ENCODE peak calls at places on chromosome 5, in ten cellular contexts. One of them, this sample, is unnamed. For H3K4me1, the result is how much of the 10 kb centered on the place peaks cover.

GRCh38 chr5:88942967-88943291 is 59.9 kb upstream of the MEF2C start:
- DNase-seq in endodermal cell: no peak
- DNase-seq in HAP-1: no peak
- DNase-seq in lung: no peak
- DNase-seq in stomach: no peak
- DNase-seq in fibroblast of lung: peak
- DNase-seq in cardiac muscle cell: no peak
- DNase-seq in GM23248: no peak
- DNase-seq in SK-N-SH: no peak
- DNase-seq in IMR-90: no peak
- DNase-seq in this sample: no peak

GRCh38 chr5:135203593-135204036 is 169.6 kb upstream of the PITX1 start:
- DNase-seq in endodermal cell: no peak
- DNase-seq in stomach: no peak
- DNase-seq in SK-N-SH: no peak
- DNase-seq in cardiac muscle cell: no peak
- DNase-seq in fibroblast of lung: no peak
- DNase-seq in HAP-1: no peak
- DNase-seq in GM23248: peak
- DNase-seq in IMR-90: no peak
- DNase-seq in lung: no peak
- DNase-seq in this sample: no peak

GRCh38 chr5:88768411-88768810 is 114.6 kb downstream of the MEF2C start:
- DNase-seq in HAP-1: no peak
- DNase-seq in IMR-90: no peak
- DNase-seq in stomach: no peak
- DNase-seq in SK-N-SH: no peak
- DNase-seq in cardiac muscle cell: no peak
- DNase-seq in lung: no peak
- DNase-seq in endodermal cell: no peak
- DNase-seq in GM23248: no peak
- DNase-seq in fibroblast of lung: no peak
- DNase-seq in this sample: no peak

GRCh38 chr5:7186818-7187217 is 209.1 kb upstream of the ADCY2 start:
- DNase-seq in cardiac muscle cell: no peak
- DNase-seq in SK-N-SH: no peak
- DNase-seq in HAP-1: no peak
- DNase-seq in fibroblast of lung: no peak
- DNase-seq in lung: no peak
- DNase-seq in IMR-90: no peak
- DNase-seq in GM23248: no peak
- DNase-seq in stomach: no peak
- DNase-seq in endodermal cell: no peak
- DNase-seq in this sample: no peak

GRCh38 chr5:55037046-55037771 is 13.2 kb downstream of the GZMK start:
- DNase-seq in SK-N-SH: no peak
- DNase-seq in lung: no peak
- DNase-seq in GM23248: peak
- DNase-seq in IMR-90: no peak
- DNase-seq in endodermal cell: peak
- DNase-seq in cardiac muscle cell: peak
- DNase-seq in stomach: no peak
- DNase-seq in HAP-1: no peak
- DNase-seq in fibroblast of lung: peak
- DNase-seq in this sample: peak

GRCh38 chr5:93572773-93573626 is 8.0 kb downstream of the NR2F1-AS1 start:
- DNase-seq in cardiac muscle cell: no peak
- DNase-seq in endodermal cell: peak
- DNase-seq in lung: no peak
- DNase-seq in IMR-90: no peak
- DNase-seq in stomach: no peak
- DNase-seq in SK-N-SH: no peak
- DNase-seq in GM23248: peak
- DNase-seq in fibroblast of lung: peak
- DNase-seq in HAP-1: no peak
- DNase-seq in this sample: no peak

GRCh38 chr5:113692466-113693204 is 179.1 kb downstream of the YTHDC2 start:
- DNase-seq in lung: no peak
- DNase-seq in endodermal cell: peak
- DNase-seq in GM23248: no peak
- DNase-seq in SK-N-SH: no peak
- DNase-seq in fibroblast of lung: no peak
- DNase-seq in stomach: no peak
- DNase-seq in IMR-90: no peak
- DNase-seq in cardiac muscle cell: peak
- DNase-seq in HAP-1: no peak
- DNase-seq in this sample: no peak

GRCh38 chr5:100647461-100648230 is 112.5 kb downstream of the FAM174A start:
- DNase-seq in SK-N-SH: no peak
- DNase-seq in GM23248: peak
- DNase-seq in fibroblast of lung: no peak
- DNase-seq in HAP-1: peak
- DNase-seq in lung: peak
- DNase-seq in cardiac muscle cell: peak
- DNase-seq in IMR-90: no peak
- DNase-seq in endodermal cell: no peak
- DNase-seq in stomach: peak
- DNase-seq in this sample: no peak

GRCh38 chr5:10632110-10632903 is 68.4 kb downstream of the ANKRD33B start:
- DNase-seq in lung: no peak
- DNase-seq in GM23248: no peak
- DNase-seq in endodermal cell: no peak
- DNase-seq in HAP-1: no peak
- DNase-seq in stomach: no peak
- DNase-seq in cardiac muscle cell: no peak
- DNase-seq in SK-N-SH: no peak
- DNase-seq in fibroblast of lung: peak
- DNase-seq in IMR-90: peak
- DNase-seq in this sample: no peak

GRCh38 chr5:150438873-150439546 is 10.5 kb downstream of the RPS14 start:
- DNase-seq in IMR-90: no peak
- DNase-seq in HAP-1: peak
- DNase-seq in stomach: no peak
- DNase-seq in lung: no peak
- DNase-seq in endodermal cell: peak
- DNase-seq in cardiac muscle cell: peak
- DNase-seq in fibroblast of lung: no peak
- DNase-seq in SK-N-SH: peak
- DNase-seq in GM23248: peak
- DNase-seq in this sample: no peak

GRCh38 chr5:128464596-128464995 is 73.4 kb downstream of the FBN2 start:
- DNase-seq in IMR-90: no peak
- DNase-seq in lung: no peak
- DNase-seq in stomach: no peak
- DNase-seq in cardiac muscle cell: no peak
- DNase-seq in endodermal cell: no peak
- DNase-seq in GM23248: no peak
- DNase-seq in fibroblast of lung: no peak
- DNase-seq in HAP-1: no peak
- DNase-seq in SK-N-SH: no peak
- DNase-seq in this sample: no peak

GRCh38 chr5:51556833-51557232 is 173.6 kb downstream of the ISL1 start:
- DNase-seq in fibroblast of lung: no peak
- DNase-seq in endodermal cell: no peak
- DNase-seq in GM23248: no peak
- DNase-seq in lung: no peak
- DNase-seq in SK-N-SH: no peak
- DNase-seq in stomach: no peak
- DNase-seq in IMR-90: no peak
- DNase-seq in cardiac muscle cell: no peak
- DNase-seq in HAP-1: no peak
- DNase-seq in this sample: no peak

GRCh38 chr5:139650031-139650688 is 2.0 kb downstream of the CXXC5 start:
- DNase-seq in SK-N-SH: no peak
- DNase-seq in cardiac muscle cell: peak
- DNase-seq in HAP-1: peak
- DNase-seq in IMR-90: no peak
- DNase-seq in endodermal cell: peak
- DNase-seq in lung: no peak
- DNase-seq in fibroblast of lung: no peak
- DNase-seq in stomach: peak
- DNase-seq in GM23248: peak
- DNase-seq in this sample: no peak

GRCh38 chr5:88952344-88952743 is 69.4 kb upstream of the MEF2C start:
- DNase-seq in stomach: no peak
- DNase-seq in HAP-1: peak
- DNase-seq in SK-N-SH: no peak
- DNase-seq in GM23248: peak
- DNase-seq in IMR-90: peak
- DNase-seq in fibroblast of lung: peak
- DNase-seq in lung: no peak
- DNase-seq in cardiac muscle cell: peak
- DNase-seq in endodermal cell: no peak
- DNase-seq in this sample: no peak

GRCh38 chr5:148145916-148146315 is 22.4 kb upstream of the SPINK14 start:
- DNase-seq in GM23248: peak
- DNase-seq in cardiac muscle cell: peak
- DNase-seq in stomach: peak
- DNase-seq in IMR-90: peak
- DNase-seq in SK-N-SH: no peak
- DNase-seq in fibroblast of lung: peak
- DNase-seq in lung: peak
- DNase-seq in HAP-1: no peak
- DNase-seq in endodermal cell: no peak
- DNase-seq in this sample: no peak

GRCh38 chr5:172797800-172798199 is 26.8 kb upstream of the DUSP1 start:
- DNase-seq in fibroblast of lung: no peak
- DNase-seq in GM23248: peak
- DNase-seq in stomach: no peak
- DNase-seq in IMR-90: no peak
- DNase-seq in lung: no peak
- DNase-seq in HAP-1: no peak
- DNase-seq in endodermal cell: peak
- DNase-seq in cardiac muscle cell: no peak
- DNase-seq in SK-N-SH: no peak
- DNase-seq in this sample: no peak
- H3K4me1 ChIP-seq in fibroblast of lung: half or more
- H3K4me1 ChIP-seq in GM23248: half or more
- H3K4me1 ChIP-seq in stomach: under half
- H3K4me1 ChIP-seq in IMR-90: half or more
- H3K4me1 ChIP-seq in lung: under half
- H3K4me1 ChIP-seq in HAP-1: under half
- H3K4me1 ChIP-seq in endodermal cell: under half
- H3K4me1 ChIP-seq in cardiac muscle cell: under half
- H3K4me1 ChIP-seq in SK-N-SH: under half
- H3K4me1 ChIP-seq in this sample: under half

GRCh38 chr5:127228540-127229184 is 61.9 kb upstream of the MEGF10 start:
- DNase-seq in stomach: no peak
- DNase-seq in HAP-1: no peak
- DNase-seq in SK-N-SH: peak
- DNase-seq in IMR-90: no peak
- DNase-seq in lung: no peak
- DNase-seq in cardiac muscle cell: peak
- DNase-seq in fibroblast of lung: no peak
- DNase-seq in GM23248: peak
- DNase-seq in endodermal cell: peak
- DNase-seq in this sample: no peak
- H3K4me1 ChIP-seq in stomach: under half
- H3K4me1 ChIP-seq in HAP-1: under half
- H3K4me1 ChIP-seq in SK-N-SH: under half
- H3K4me1 ChIP-seq in IMR-90: under half
- H3K4me1 ChIP-seq in lung: under half
- H3K4me1 ChIP-seq in cardiac muscle cell: under half
- H3K4me1 ChIP-seq in fibroblast of lung: under half
- H3K4me1 ChIP-seq in GM23248: under half
- H3K4me1 ChIP-seq in endodermal cell: under half
- H3K4me1 ChIP-seq in this sample: under half

DNA sequence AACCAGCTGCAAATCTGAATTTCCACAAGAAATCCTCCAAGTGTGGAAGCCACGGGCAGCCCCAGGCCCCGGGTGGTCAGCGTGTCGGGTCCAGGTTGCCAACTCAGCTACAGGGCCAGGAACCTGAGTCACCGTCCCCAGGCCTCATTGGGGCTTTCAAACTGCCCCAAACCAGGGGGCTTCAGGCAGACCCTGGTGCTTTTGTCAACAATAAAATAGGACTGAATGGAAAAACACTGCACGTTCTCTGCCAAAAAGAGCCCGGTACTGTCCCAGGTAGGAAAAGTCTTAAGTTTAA is 24.0 kb downstream of the GFPT2 start:
- DNase-seq in endodermal cell: no peak
- DNase-seq in GM23248: no peak
- DNase-seq in stomach: no peak
- DNase-seq in fibroblast of lung: no peak
- DNase-seq in HAP-1: no peak
- DNase-seq in cardiac muscle cell: no peak
- DNase-seq in lung: no peak
- DNase-seq in IMR-90: no peak
- DNase-seq in SK-N-SH: no peak
- DNase-seq in this sample: no peak
- H3K4me1 ChIP-seq in endodermal cell: under half
- H3K4me1 ChIP-seq in GM23248: under half
- H3K4me1 ChIP-seq in stomach: under half
- H3K4me1 ChIP-seq in fibroblast of lung: under half
- H3K4me1 ChIP-seq in HAP-1: under half
- H3K4me1 ChIP-seq in cardiac muscle cell: under half
- H3K4me1 ChIP-seq in lung: under half
- H3K4me1 ChIP-seq in IMR-90: under half
- H3K4me1 ChIP-seq in SK-N-SH: under half
- H3K4me1 ChIP-seq in this sample: under half

GRCh38 chr5:14178091-14178490 is 34.9 kb downstream of the TRIO start:
- DNase-seq in IMR-90: no peak
- DNase-seq in cardiac muscle cell: no peak
- DNase-seq in SK-N-SH: no peak
- DNase-seq in HAP-1: no peak
- DNase-seq in fibroblast of lung: no peak
- DNase-seq in endodermal cell: no peak
- DNase-seq in stomach: no peak
- DNase-seq in lung: no peak
- DNase-seq in GM23248: no peak
- DNase-seq in this sample: no peak
- H3K4me1 ChIP-seq in IMR-90: under half
- H3K4me1 ChIP-seq in cardiac muscle cell: under half
- H3K4me1 ChIP-seq in SK-N-SH: half or more
- H3K4me1 ChIP-seq in HAP-1: under half
- H3K4me1 ChIP-seq in fibroblast of lung: under half
- H3K4me1 ChIP-seq in endodermal cell: under half
- H3K4me1 ChIP-seq in stomach: under half
- H3K4me1 ChIP-seq in lung: under half
- H3K4me1 ChIP-seq in GM23248: half or more
- H3K4me1 ChIP-seq in this sample: under half

This sample was measured in effector memory CD4-positive, alpha-beta T cell.